ENCODE peak calls at places on chromosomes 4 and X, in four cellular contexts. One of them, this sample, is unnamed.

GRCh38 chr4:145881991-145882390 is 56.6 kb downstream of the ZNF827 start:
- DNase-seq in NCI-H2171 treated with DMSO at 0.1 percent for 48 hours: peak; percentile 82
- DNase-seq in IMR-90: no peak
- DNase-seq in NCI-H69: peak; percentile 34
- DNase-seq in this sample: peak; percentile 85

GRCh38 chr4:95877636-95878035 is 37.7 kb downstream of the PDHA2 start:
- DNase-seq in NCI-H2171 treated with DMSO at 0.1 percent for 48 hours: no peak
- DNase-seq in IMR-90: no peak
- DNase-seq in NCI-H69: no peak
- DNase-seq in this sample: no peak

GRCh38 chr4:5203925-5204324 is 152.6 kb downstream of the STK32B start:
- DNase-seq in NCI-H2171 treated with DMSO at 0.1 percent for 48 hours: no peak
- DNase-seq in IMR-90: no peak
- DNase-seq in NCI-H69: no peak
- DNase-seq in this sample: no peak

GRCh38 chr4:123547167-123547817 is 150.7 kb downstream of the SPRY1 start:
- DNase-seq in NCI-H2171 treated with DMSO at 0.1 percent for 48 hours: peak; percentile 84
- DNase-seq in IMR-90: no peak
- DNase-seq in NCI-H69: peak; percentile 5
- DNase-seq in this sample: peak; percentile 94

GRCh38 chrX:72495041-72495440 is 77.6 kb downstream of the HDAC8 start:
- DNase-seq in NCI-H2171 treated with DMSO at 0.1 percent for 48 hours: no peak
- DNase-seq in IMR-90: no peak
- DNase-seq in NCI-H69: no peak
- DNase-seq in this sample: no peak

GRCh38 chrX:39850630-39851152 is 247.1 kb downstream of the BCOR start:
- DNase-seq in NCI-H2171 treated with DMSO at 0.1 percent for 48 hours: peak; percentile 85
- DNase-seq in IMR-90: peak; percentile 69
- DNase-seq in NCI-H69: peak; percentile 93
- DNase-seq in this sample: peak; percentile 82

GRCh38 chr4:26263165-26263564 is 57.6 kb upstream of the RBPJ start:
- DNase-seq in NCI-H2171 treated with DMSO at 0.1 percent for 48 hours: peak; percentile 5
- DNase-seq in IMR-90: no peak
- DNase-seq in NCI-H69: peak; percentile 45
- DNase-seq in this sample: no peak

GRCh38 chrX:103919336-103919682 is 43.1 kb upstream of the TMSB15B start:
- DNase-seq in NCI-H2171 treated with DMSO at 0.1 percent for 48 hours: peak; percentile 65
- DNase-seq in IMR-90: peak; percentile 51
- DNase-seq in NCI-H69: peak; percentile 77
- DNase-seq in this sample: peak; percentile 73

GRCh38 chrX:100615015-100615414 is 21.6 kb downstream of the TSPAN6 start:
- DNase-seq in NCI-H2171 treated with DMSO at 0.1 percent for 48 hours: peak; percentile 64
- DNase-seq in IMR-90: peak; percentile 68
- DNase-seq in NCI-H69: peak; percentile 64
- DNase-seq in this sample: peak; percentile 60